ENCODE peak calls at places on chromosome 2, in five cellular contexts. U is lower lobe of right lung; I is T-helper 9 cell; H is activated T-helper 1 cell treated with anti-CD3 and anti-CD28 coated beads, Interleukin-2, amount 50 U/mL, for 16 hours; L is heart left ventricle. C is an unnamed sample.

GRCh38 chr2:23221236-23221635 is 163.7 kb upstream of the KLHL29 start:
- DNase-seq in U (no peak), I (no peak), L (no peak), H (no peak), C (no peak)

GRCh38 chr2:172693529-172694185 is 42.0 kb upstream of the RAPGEF4 start:
- DNase-seq in U (no peak), H (no peak), L (no peak), I (no peak), C (no peak)

GRCh38 chr2:10709290-10709939 is 12.0 kb upstream of the ATP6V1C2 start:
- DNase-seq in H (no peak), U (no peak), I (no peak), L (no peak), C (no peak)

GRCh38 chr2:21382980-21383520 is 259.3 kb downstream of the TDRD15 start:
- DNase-seq in H (no peak), L (no peak), U (no peak), I (no peak), C (no peak)

GRCh38 chr2:161030260-161031063 is 129.8 kb upstream of the TANK start:
- DNase-seq in I (no peak), H (no peak), U (no peak), L (no peak), C (no peak)

GRCh38 chr2:31980674-31981356 is 30.0 kb downstream of the MEMO1 start:
- DNase-seq in H (no peak), I (no peak), L (no peak), U (no peak), C (no peak)

GRCh38 chr2:101655941-101656422 is 41.5 kb upstream of the MAP4K4 start:
- DNase-seq in H (no peak), L (no peak), U (no peak), I (no peak), C (no peak)

GRCh38 chr2:231512222-231512621 is 18.0 kb downstream of the NMUR1 start:
- DNase-seq in U (no peak), L (no peak), I (no peak), H (no peak), C (no peak)

GRCh38 chr2:31270136-31270535 is 36.2 kb downstream of the EHD3 start:
- DNase-seq in H (no peak), L (no peak), U (no peak), I (no peak), C (no peak)

GRCh38 chr2:218031771-218032257 is 29.0 kb upstream of the TNS1 start:
- DNase-seq in I (no peak), H (no peak), U (no peak), L (peak), C (no peak)

GRCh38 chr2:11236335-11236734 is 81.1 kb downstream of the SLC66A3 start:
- DNase-seq in H (no peak), U (no peak), I (no peak), L (no peak), C (no peak)

GRCh38 chr2:62747169-62747568 is 41.7 kb downstream of the EHBP1 start:
- DNase-seq in L (no peak), U (no peak), H (no peak), I (no peak), C (no peak)

GRCh38 chr2:190023860-190024259 is 38.7 kb downstream of the MSTN start:
- DNase-seq in L (no peak), U (no peak), H (no peak), I (no peak), C (no peak)

GRCh38 chr2:142989276-142990204 is 112.1 kb downstream of the KYNU start:
- DNase-seq in L (no peak), I (no peak), H (no peak), U (no peak), C (no peak)

GRCh38 chr2:127103243-127104165 is 3.5 kb downstream of the BIN1 start:
- DNase-seq in I (no peak), H (no peak), L (peak), U (no peak), C (no peak)

GRCh38 chr2:45354776-45355175 is 256.3 kb downstream of the SRBD1 start:
- DNase-seq in H (no peak), I (no peak), L (no peak), U (no peak), C (no peak)

GRCh38 chr2:61705625-61706024 is 148.2 kb downstream of the FAM161A start:
- DNase-seq in H (no peak), L (no peak), U (no peak), I (no peak), C (no peak)

GRCh38 chr2:21381421-21381820 is 257.7 kb downstream of the TDRD15 start:
- DNase-seq in L (no peak), U (no peak), I (no peak), H (no peak), C (no peak)

GRCh38 chr2:178193496-178193822 is 853 bp upstream of the OSBPL6 start:
- DNase-seq in H (no peak), L (no peak), I (no peak), U (no peak), C (no peak)

GRCh38 chr2:158967114-158967730 is 1.2 kb upstream of the TANC1 start:
- DNase-seq in L (peak), I (no peak), U (no peak), H (no peak), C (no peak)

GRCh38 chr2:30678410-30679137 is 128.7 kb downstream of the CAPN13 start:
- DNase-seq in H (no peak), L (no peak), U (no peak), I (no peak), C (no peak)

GRCh38 chr2:217551229-217551909 is 451.4 kb downstream of the TNS1 start:
- DNase-seq in U (no peak), I (no peak), H (no peak), L (no peak), C (no peak)

GRCh38 chr2:225479386-225479785 is 79.9 kb downstream of the NYAP2 start:
- DNase-seq in L (no peak), H (no peak), I (no peak), U (no peak), C (no peak)

C was measured in effector CD4-positive, alpha-beta T cell.